ENCODE peak calls at places on chromosomes 13 and 19, in eight cellular contexts. L, F, D, E, I, W, S and Y are unnamed samples.

GRCh38 chr13:99367106-99367616 is 60.0 kb upstream of the GPR183 start:
- DNase-seq in S (no peak), E (no peak), W (no peak), D (no peak), I (no peak), F (no peak), L (no peak), Y (no peak)

GRCh38 chr19:13817018-13817614 is 21.9 kb downstream of the ZSWIM4 start:
- DNase-seq in I (no peak), D (peak; percentile 74), L (peak; percentile 50), S (no peak), E (peak; percentile 85), F (no peak), W (peak; percentile 33), Y (no peak)

GRCh38 chr13:43470610-43471009 is 316.2 kb downstream of the ENOX1 start:
- DNase-seq in S (no peak), L (no peak), E (no peak), I (no peak), W (no peak), F (no peak), D (no peak), Y (no peak)

GRCh38 chr13:47611664-47612288 is 389.3 kb downstream of the SUCLA2 start:
- DNase-seq in E (no peak), F (no peak), I (no peak), S (no peak), L (no peak), W (no peak), D (no peak), Y (no peak)

GRCh38 chr13:110426745-110427144 is 119.7 kb downstream of the COL4A2 start:
- DNase-seq in I (no peak), L (no peak), F (no peak), E (no peak), D (no peak), W (no peak), S (no peak), Y (peak; percentile 14)

GRCh38 chr19:47381653-47382279 is 32.7 kb downstream of the DHX34 start:
- DNase-seq in W (no peak), D (peak; percentile 30), L (no peak), E (no peak), F (no peak), S (no peak), I (no peak), Y (no peak)

GRCh38 chr19:45607071-45608029 is 5.3 kb upstream of the GPR4 start:
- DNase-seq in D (peak; percentile 80), F (peak; percentile 61), L (peak; percentile 79), I (peak; percentile 85), S (peak; percentile 60), W (peak; percentile 57), E (peak; percentile 86), Y (peak; percentile 92)

GRCh38 chr19:19627442-19627715 is 641 bp downstream of the LPAR2 start:
- DNase-seq in I (no peak), F (no peak), L (no peak), E (no peak), S (no peak), W (no peak), D (no peak), Y (no peak)

GRCh38 chr13:31773538-31773937 is 34.2 kb downstream of the RXFP2 start:
- DNase-seq in L (no peak), I (no peak), D (no peak), W (no peak), E (no peak), F (no peak), S (no peak), Y (no peak)

GRCh38 chr19:58575183-58576041 is 2.3 kb upstream of the MZF1 start:
- DNase-seq in E (peak; percentile 91), D (peak; percentile 87), I (peak; percentile 93), W (peak; percentile 82), L (peak; percentile 96), S (peak; percentile 76), F (peak; percentile 92), Y (peak; percentile 97)

GRCh38 chr19:55275851-55276719 is 3.8 kb downstream of the HSPBP1 start:
- DNase-seq in S (no peak), D (no peak), I (no peak), W (no peak), E (peak; percentile 28), F (no peak), L (no peak), Y (no peak)

GRCh38 chr19:11361771-11362731 is 6.8 kb downstream of the PLPPR2 start:
- DNase-seq in S (no peak), I (no peak), W (no peak), L (no peak), F (no peak), E (no peak), D (no peak), Y (no peak)

GRCh38 chr19:5547881-5548280 is 19.9 kb downstream of the TINCR start:
- DNase-seq in E (no peak), S (no peak), L (no peak), D (peak; percentile 31), I (no peak), F (no peak), W (no peak), Y (no peak)

GRCh38 chr13:74047925-74048324 is 86.3 kb downstream of the KLF12 start:
- DNase-seq in D (peak; percentile 28), S (no peak), I (no peak), F (no peak), L (no peak), E (no peak), W (no peak), Y (no peak)

GRCh38 chr19:23145617-23146415 is 29.0 kb downstream of the ZNF730 start:
- DNase-seq in F (no peak), D (no peak), I (no peak), W (no peak), L (no peak), E (no peak), S (no peak), Y (no peak)

GRCh38 chr19:2266183-2266993 is 10.2 kb upstream of the JSRP1 start:
- DNase-seq in I (peak; percentile 87), E (peak; percentile 77), S (peak; percentile 73), W (peak; percentile 48), D (peak; percentile 93), L (peak; percentile 93), F (peak; percentile 74), Y (peak; percentile 97)
- TF ChIP-seq POLR2A in I (no peak), E (no peak), S (no peak), W (peak; percentile 50), D (no peak), L (no peak), F (no peak), Y (no peak)

GRCh38 chr19:16216744-16217670 is 19.3 kb downstream of the AP1M1 start:
- DNase-seq in E (no peak), W (no peak), L (no peak), S (no peak), I (no peak), D (no peak), F (no peak), Y (peak; percentile 82)
- H3K4me3 ChIP-seq in E (no peak overlapping the region), W (no peak overlapping the region), L (no peak overlapping the region), S (no peak overlapping the region), I (no peak overlapping the region), D (no peak overlapping the region), F (no peak overlapping the region), Y (no peak overlapping the region)

GRCh38 chr19:38385057-38385803 is 2.6 kb downstream of the GGN start:
- DNase-seq in W (no peak), S (no peak), F (no peak), D (no peak), E (no peak), L (no peak), I (no peak), Y (no peak)

GRCh38 chr19:38383184-38383583 is 4.7 kb downstream of the GGN start:
- DNase-seq in F (no peak), D (no peak), S (no peak), L (no peak), I (no peak), E (no peak), W (no peak), Y (no peak)

GRCh38 chr19:38383743-38384142 is 4.1 kb downstream of the GGN start:
- DNase-seq in F (no peak), L (no peak), W (no peak), E (no peak), S (no peak), I (no peak), D (no peak), Y (no peak)

GRCh38 chr19:38385804-38386257 is 2.0 kb downstream of the GGN start:
- DNase-seq in W (no peak), S (no peak), E (no peak), D (no peak), I (no peak), F (no peak), L (no peak), Y (no peak)

GRCh38 chr19:38384209-38385027 is 3.4 kb downstream of the GGN start:
- DNase-seq in D (no peak), W (no peak), E (no peak), F (no peak), L (no peak), I (no peak), S (no peak), Y (no peak)
- TF ChIP-seq CTCF in D (no peak), W (no peak), E (no peak), F (no peak), L (no peak), I (no peak), S (no peak), Y (no peak)

GRCh38 chr19:15642807-15643206 is 2.1 kb downstream of the CYP4F3 start:
- DNase-seq in E (no peak), D (no peak), S (no peak), W (no peak), L (no peak), I (no peak), F (no peak), Y (no peak)

GRCh38 chr19:15640294-15640903 is at the start of gene CYP4F3:
- DNase-seq in I (peak; percentile 31), L (peak; percentile 89), E (peak; percentile 61), F (peak; percentile 41), D (peak; percentile 91), W (peak; percentile 79), S (peak; percentile 62), Y (peak; percentile 92)

GRCh38 chr19:15643387-15643786 is 2.7 kb downstream of the CYP4F3 start:
- DNase-seq in E (no peak), L (no peak), I (no peak), S (no peak), W (no peak), D (no peak), F (no peak), Y (no peak)

GRCh38 chr19:15641901-15642491 is 1.3 kb downstream of the CYP4F3 start:
- DNase-seq in D (no peak), W (no peak), L (no peak), E (no peak), F (no peak), S (no peak), I (no peak), Y (no peak)

DNA sequence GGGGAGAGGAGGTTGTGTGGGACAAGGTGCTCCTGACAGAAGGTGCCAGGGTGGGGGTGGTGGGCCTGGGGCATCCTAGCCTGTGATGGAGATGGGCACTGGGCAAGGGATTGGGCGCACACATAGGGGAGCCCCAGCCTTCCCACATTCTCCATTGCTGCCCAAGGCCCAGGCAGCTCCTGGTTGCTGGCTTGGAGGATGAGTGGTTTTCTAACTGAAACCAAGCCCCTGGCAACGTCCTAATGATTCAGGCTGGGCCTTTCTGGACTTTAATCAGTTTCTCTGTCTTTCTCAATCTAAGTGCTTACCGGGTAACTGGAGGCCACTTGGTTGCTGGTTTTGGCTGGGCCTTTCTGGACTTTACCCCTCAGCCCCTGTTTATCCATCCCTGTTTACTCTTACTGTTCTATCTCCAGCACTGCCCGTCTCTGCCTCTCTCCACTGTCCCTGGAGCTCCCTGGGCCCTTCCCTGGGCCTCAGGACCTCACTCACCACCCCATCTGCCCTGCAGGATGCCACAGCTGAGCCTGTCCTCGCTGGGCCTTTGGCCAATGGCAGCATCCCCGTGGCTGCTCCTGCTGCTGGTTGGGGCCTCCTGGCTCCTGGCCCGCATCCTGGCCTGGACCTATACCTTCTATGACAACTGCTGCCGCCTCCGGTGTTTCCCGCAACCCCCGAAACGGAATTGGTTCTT is 354 bp downstream of the CYP4F3 start:
- DNase-seq in L (no peak), F (no peak), S (no peak), I (no peak), W (no peak), E (no peak), D (no peak), Y (no peak)
- TF ChIP-seq POLR2A in L (no peak), F (no peak), S (no peak), I (no peak), W (no peak), E (no peak), D (no peak), Y (no peak)